ENCODE peak calls at places on chromosomes 2 and 18, in seven cellular contexts. One of them, this sample, is unnamed.

GRCh38 chr2:19355931-19356544 is 2.4 kb downstream of the OSR1 start:
- DNase-seq in astrocyte: no peak
- DNase-seq in BE2C: no peak
- DNase-seq in fibroblast of lung: peak; percentile 60
- DNase-seq in choroid plexus epithelial cell: peak; percentile 42
- DNase-seq in cardiac muscle cell: peak; percentile 43
- DNase-seq in left ventricle myocardium inferior: no peak
- DNase-seq in this sample: no peak

GRCh38 chr2:133346654-133347053 is 221.6 kb downstream of the NCKAP5 start:
- DNase-seq in astrocyte: peak; percentile 84
- DNase-seq in BE2C: no peak
- DNase-seq in fibroblast of lung: peak; percentile 79
- DNase-seq in choroid plexus epithelial cell: peak; percentile 55
- DNase-seq in cardiac muscle cell: no peak
- DNase-seq in left ventricle myocardium inferior: no peak
- DNase-seq in this sample: peak; percentile 23

GRCh38 chr2:88690591-88691338 is 708 bp upstream of the RPIA start:
- DNase-seq in astrocyte: peak; percentile 2
- DNase-seq in BE2C: peak; percentile 8
- DNase-seq in fibroblast of lung: no peak
- DNase-seq in choroid plexus epithelial cell: peak; percentile 11
- DNase-seq in cardiac muscle cell: no peak
- DNase-seq in left ventricle myocardium inferior: peak; percentile 25
- DNase-seq in this sample: peak; percentile 33

GRCh38 chr2:176491172-176491904 is 222.1 kb downstream of the MTX2 start:
- DNase-seq in astrocyte: peak; percentile 100
- DNase-seq in BE2C: no peak
- DNase-seq in fibroblast of lung: peak; percentile 97
- DNase-seq in choroid plexus epithelial cell: peak; percentile 93
- DNase-seq in cardiac muscle cell: peak; percentile 98
- DNase-seq in left ventricle myocardium inferior: peak; percentile 78
- DNase-seq in this sample: peak; percentile 87

GRCh38 chr18:61285777-61286176 is 47.5 kb upstream of the CDH20 start:
- DNase-seq in astrocyte: no peak
- DNase-seq in BE2C: no peak
- DNase-seq in fibroblast of lung: no peak
- DNase-seq in choroid plexus epithelial cell: no peak
- DNase-seq in cardiac muscle cell: no peak
- DNase-seq in left ventricle myocardium inferior: no peak
- DNase-seq in this sample: no peak

GRCh38 chr18:43830905-43831304 is 553.6 kb upstream of the SYT4 start:
- DNase-seq in astrocyte: no peak
- DNase-seq in BE2C: no peak
- DNase-seq in fibroblast of lung: peak; percentile 47
- DNase-seq in choroid plexus epithelial cell: no peak
- DNase-seq in cardiac muscle cell: no peak
- DNase-seq in left ventricle myocardium inferior: no peak
- DNase-seq in this sample: no peak

GRCh38 chr2:151271824-151272223 is 10.2 kb upstream of the RBM43 start:
- DNase-seq in astrocyte: no peak
- DNase-seq in BE2C: no peak
- DNase-seq in fibroblast of lung: no peak
- DNase-seq in choroid plexus epithelial cell: no peak
- DNase-seq in cardiac muscle cell: no peak
- DNase-seq in left ventricle myocardium inferior: no peak
- DNase-seq in this sample: no peak

GRCh38 chr2:46657042-46657504 is 177.7 kb downstream of the TMEM247 start:
- DNase-seq in astrocyte: no peak
- DNase-seq in BE2C: no peak
- DNase-seq in fibroblast of lung: peak; percentile 86
- DNase-seq in choroid plexus epithelial cell: peak; percentile 93
- DNase-seq in cardiac muscle cell: peak; percentile 91
- DNase-seq in left ventricle myocardium inferior: no peak
- DNase-seq in this sample: peak; percentile 39

GRCh38 chr2:29334723-29335122 is 219.5 kb downstream of the CLIP4 start:
- DNase-seq in astrocyte: no peak
- DNase-seq in BE2C: no peak
- DNase-seq in fibroblast of lung: no peak
- DNase-seq in choroid plexus epithelial cell: no peak
- DNase-seq in cardiac muscle cell: no peak
- DNase-seq in left ventricle myocardium inferior: no peak
- DNase-seq in this sample: no peak

GRCh38 chr18:12741351-12741750 is 38.5 kb downstream of the PSMG2 start:
- DNase-seq in astrocyte: peak; percentile 21
- DNase-seq in BE2C: peak; percentile 14
- DNase-seq in fibroblast of lung: peak; percentile 51
- DNase-seq in choroid plexus epithelial cell: peak; percentile 72
- DNase-seq in cardiac muscle cell: peak; percentile 25
- DNase-seq in left ventricle myocardium inferior: no peak
- DNase-seq in this sample: no peak

GRCh38 chr2:237090906-237091305 is 5.2 kb downstream of the COPS8 start:
- DNase-seq in astrocyte: peak; percentile 59
- DNase-seq in BE2C: no peak
- DNase-seq in fibroblast of lung: peak; percentile 54
- DNase-seq in choroid plexus epithelial cell: peak; percentile 21
- DNase-seq in cardiac muscle cell: peak; percentile 70
- DNase-seq in left ventricle myocardium inferior: no peak
- DNase-seq in this sample: no peak

GRCh38 chr2:88880441-88880953 is 189.0 kb downstream of the RPIA start:
- DNase-seq in astrocyte: peak; percentile 12
- DNase-seq in BE2C: peak; percentile 27
- DNase-seq in fibroblast of lung: peak; percentile 57
- DNase-seq in choroid plexus epithelial cell: peak; percentile 76
- DNase-seq in cardiac muscle cell: peak; percentile 69
- DNase-seq in left ventricle myocardium inferior: no peak
- DNase-seq in this sample: peak; percentile 78

GRCh38 chr2:61218076-61218816 is 56.3 kb downstream of the C2orf74 start:
- DNase-seq in astrocyte: no peak
- DNase-seq in BE2C: no peak
- DNase-seq in fibroblast of lung: no peak
- DNase-seq in choroid plexus epithelial cell: no peak
- DNase-seq in cardiac muscle cell: no peak
- DNase-seq in left ventricle myocardium inferior: no peak
- DNase-seq in this sample: no peak

GRCh38 chr2:227578642-227579041 is 20.1 kb upstream of the SCYGR2 start:
- DNase-seq in astrocyte: no peak
- DNase-seq in BE2C: no peak
- DNase-seq in fibroblast of lung: no peak
- DNase-seq in choroid plexus epithelial cell: no peak
- DNase-seq in cardiac muscle cell: no peak
- DNase-seq in left ventricle myocardium inferior: no peak
- DNase-seq in this sample: no peak

GRCh38 chr2:43178602-43179542 is 47.5 kb downstream of the ZFP36L2 start:
- DNase-seq in astrocyte: peak; percentile 69
- DNase-seq in BE2C: no peak
- DNase-seq in fibroblast of lung: peak; percentile 93
- DNase-seq in choroid plexus epithelial cell: peak; percentile 89
- DNase-seq in cardiac muscle cell: peak; percentile 91
- DNase-seq in left ventricle myocardium inferior: peak; percentile 71
- DNase-seq in this sample: peak; percentile 68

GRCh38 chr2:158968396-158969161 is at the start of gene TANC1:
- DNase-seq in astrocyte: peak; percentile 85
- DNase-seq in BE2C: peak; percentile 92
- DNase-seq in fibroblast of lung: peak; percentile 91
- DNase-seq in choroid plexus epithelial cell: peak; percentile 94
- DNase-seq in cardiac muscle cell: peak; percentile 96
- DNase-seq in left ventricle myocardium inferior: peak; percentile 95
- DNase-seq in this sample: peak; percentile 95

GRCh38 chr2:3595409-3595808 is 497 bp downstream of the COLEC11 start:
- DNase-seq in astrocyte: no peak
- DNase-seq in BE2C: peak; percentile 64
- DNase-seq in fibroblast of lung: no peak
- DNase-seq in choroid plexus epithelial cell: no peak
- DNase-seq in cardiac muscle cell: no peak
- DNase-seq in left ventricle myocardium inferior: no peak
- DNase-seq in this sample: no peak
- H3K4me3 ChIP-seq in astrocyte: no peak overlapping the region
- H3K4me3 ChIP-seq in BE2C: peak overlapping the region; percentile 86
- H3K4me3 ChIP-seq in fibroblast of lung: no peak overlapping the region
- H3K4me3 ChIP-seq in choroid plexus epithelial cell: peak overlapping the region; percentile 55
- H3K4me3 ChIP-seq in cardiac muscle cell: no peak overlapping the region
- H3K4me3 ChIP-seq in left ventricle myocardium inferior: peak overlapping the region; percentile 54
- H3K4me3 ChIP-seq in this sample: no peak overlapping the region

GRCh38 chr2:65030481-65030880 is 25.7 kb upstream of the CEP68 start:
- DNase-seq in astrocyte: no peak
- DNase-seq in BE2C: no peak
- DNase-seq in fibroblast of lung: no peak
- DNase-seq in choroid plexus epithelial cell: no peak
- DNase-seq in cardiac muscle cell: no peak
- DNase-seq in left ventricle myocardium inferior: no peak
- DNase-seq in this sample: no peak
- H3K4me3 ChIP-seq in astrocyte: no peak overlapping the region
- H3K4me3 ChIP-seq in BE2C: no peak overlapping the region
- H3K4me3 ChIP-seq in fibroblast of lung: no peak overlapping the region
- H3K4me3 ChIP-seq in choroid plexus epithelial cell: no peak overlapping the region
- H3K4me3 ChIP-seq in cardiac muscle cell: no peak overlapping the region
- H3K4me3 ChIP-seq in left ventricle myocardium inferior: no peak overlapping the region
- H3K4me3 ChIP-seq in this sample: no peak overlapping the region

DNA sequence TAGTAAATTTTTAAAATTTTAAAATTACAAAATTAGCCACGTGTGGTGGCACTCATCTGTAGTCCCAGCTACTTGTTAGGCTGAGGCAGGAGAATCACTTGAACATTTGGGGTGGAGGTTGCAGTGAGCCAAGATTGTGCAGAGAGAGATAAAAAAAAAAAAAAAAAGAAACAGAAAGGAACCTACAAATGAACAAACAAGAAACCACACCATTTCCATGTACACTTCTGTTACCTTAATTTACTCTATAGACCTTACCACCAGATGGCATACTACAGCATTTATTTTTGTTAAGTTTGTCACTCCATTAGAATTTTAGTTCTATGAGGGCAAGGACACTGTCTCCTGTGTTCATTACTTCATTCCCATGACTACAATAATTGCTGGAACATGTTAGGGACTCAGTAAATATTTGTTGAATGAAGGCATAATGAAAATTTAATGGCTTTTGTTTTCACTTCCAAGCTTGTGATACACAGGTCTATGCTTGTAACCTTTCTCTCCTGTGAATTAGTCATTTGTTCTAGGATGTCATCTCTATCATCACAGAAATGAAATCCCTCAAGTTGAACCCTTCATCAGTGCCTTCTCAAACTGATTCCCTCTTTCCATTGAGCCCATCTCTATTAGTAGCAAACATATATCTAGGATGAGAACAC is 76.0 kb downstream of the ARHGAP15 start:
- DNase-seq in astrocyte: peak; percentile 3
- DNase-seq in BE2C: no peak
- DNase-seq in fibroblast of lung: peak; percentile 28
- DNase-seq in choroid plexus epithelial cell: peak; percentile 39
- DNase-seq in cardiac muscle cell: peak; percentile 15
- DNase-seq in left ventricle myocardium inferior: no peak
- DNase-seq in this sample: peak; percentile 43
- H3K4me3 ChIP-seq in astrocyte: no peak overlapping the region
- H3K4me3 ChIP-seq in BE2C: no peak overlapping the region
- H3K4me3 ChIP-seq in fibroblast of lung: no peak overlapping the region
- H3K4me3 ChIP-seq in choroid plexus epithelial cell: no peak overlapping the region
- H3K4me3 ChIP-seq in cardiac muscle cell: no peak overlapping the region
- H3K4me3 ChIP-seq in left ventricle myocardium inferior: no peak overlapping the region
- H3K4me3 ChIP-seq in this sample: no peak overlapping the region

GRCh38 chr2:96763511-96764252 is 3.0 kb downstream of the CNNM4 start:
- DNase-seq in astrocyte: no peak
- DNase-seq in BE2C: no peak
- DNase-seq in fibroblast of lung: no peak
- DNase-seq in choroid plexus epithelial cell: no peak
- DNase-seq in cardiac muscle cell: peak; percentile 14
- DNase-seq in left ventricle myocardium inferior: no peak
- DNase-seq in this sample: peak; percentile 54
- H3K4me3 ChIP-seq in astrocyte: no peak overlapping the region
- H3K4me3 ChIP-seq in BE2C: peak overlapping the region; percentile 21
- H3K4me3 ChIP-seq in fibroblast of lung: peak overlapping the region; percentile 55
- H3K4me3 ChIP-seq in choroid plexus epithelial cell: no peak overlapping the region
- H3K4me3 ChIP-seq in cardiac muscle cell: peak overlapping the region; percentile 28
- H3K4me3 ChIP-seq in left ventricle myocardium inferior: peak overlapping the region; percentile 77
- H3K4me3 ChIP-seq in this sample: peak overlapping the region; percentile 58

GRCh38 chr2:120434909-120435308 is 89.0 kb downstream of the INHBB start:
- DNase-seq in astrocyte: no peak
- DNase-seq in BE2C: no peak
- DNase-seq in fibroblast of lung: no peak
- DNase-seq in choroid plexus epithelial cell: no peak
- DNase-seq in cardiac muscle cell: no peak
- DNase-seq in left ventricle myocardium inferior: no peak
- DNase-seq in this sample: no peak
- H3K4me3 ChIP-seq in astrocyte: no peak overlapping the region
- H3K4me3 ChIP-seq in BE2C: no peak overlapping the region
- H3K4me3 ChIP-seq in fibroblast of lung: no peak overlapping the region
- H3K4me3 ChIP-seq in choroid plexus epithelial cell: no peak overlapping the region
- H3K4me3 ChIP-seq in cardiac muscle cell: no peak overlapping the region
- H3K4me3 ChIP-seq in left ventricle myocardium inferior: no peak overlapping the region
- H3K4me3 ChIP-seq in this sample: no peak overlapping the region

DNA sequence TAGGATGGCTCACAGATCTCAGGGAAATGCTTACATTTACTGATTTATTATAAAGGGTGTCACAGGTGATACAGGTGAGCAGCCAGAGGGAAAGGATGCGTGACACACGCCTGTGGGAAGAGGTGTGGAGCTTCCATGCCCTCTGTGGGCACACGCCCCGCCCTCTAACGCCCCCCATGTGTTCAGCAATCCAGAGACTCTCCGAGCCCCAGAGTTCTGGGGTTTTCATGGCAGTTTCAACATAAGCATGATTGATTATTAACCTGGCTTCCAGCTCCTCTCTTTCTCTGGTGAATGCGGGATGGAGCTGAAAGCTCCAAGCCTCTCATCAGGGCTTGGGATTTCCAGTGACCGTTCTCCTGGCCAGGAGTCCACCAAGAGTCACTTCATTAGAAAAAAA is 34.3 kb upstream of the ODC1 start:
- DNase-seq in astrocyte: no peak
- DNase-seq in BE2C: no peak
- DNase-seq in fibroblast of lung: no peak
- DNase-seq in choroid plexus epithelial cell: no peak
- DNase-seq in cardiac muscle cell: no peak
- DNase-seq in left ventricle myocardium inferior: no peak
- DNase-seq in this sample: no peak
- H3K4me3 ChIP-seq in astrocyte: no peak overlapping the region
- H3K4me3 ChIP-seq in BE2C: no peak overlapping the region
- H3K4me3 ChIP-seq in fibroblast of lung: no peak overlapping the region
- H3K4me3 ChIP-seq in choroid plexus epithelial cell: no peak overlapping the region
- H3K4me3 ChIP-seq in cardiac muscle cell: no peak overlapping the region
- H3K4me3 ChIP-seq in left ventricle myocardium inferior: no peak overlapping the region
- H3K4me3 ChIP-seq in this sample: no peak overlapping the region

GRCh38 chr2:7963787-7964186 is 718.1 kb upstream of the ID2 start:
- DNase-seq in astrocyte: no peak
- DNase-seq in BE2C: no peak
- DNase-seq in fibroblast of lung: no peak
- DNase-seq in choroid plexus epithelial cell: no peak
- DNase-seq in cardiac muscle cell: no peak
- DNase-seq in left ventricle myocardium inferior: no peak
- DNase-seq in this sample: no peak
- H3K4me3 ChIP-seq in astrocyte: no peak overlapping the region
- H3K4me3 ChIP-seq in BE2C: no peak overlapping the region
- H3K4me3 ChIP-seq in fibroblast of lung: no peak overlapping the region
- H3K4me3 ChIP-seq in choroid plexus epithelial cell: no peak overlapping the region
- H3K4me3 ChIP-seq in cardiac muscle cell: no peak overlapping the region
- H3K4me3 ChIP-seq in left ventricle myocardium inferior: no peak overlapping the region
- H3K4me3 ChIP-seq in this sample: no peak overlapping the region